ENCODE peak calls at places on chromosomes 2 and 18, in nine cellular contexts. One of them, this sample, is unnamed.

GRCh38 chr2:68362749-68363148 is 2.3 kb upstream of the PLEK start:
- DNase-seq in Ammon's horn: peak
- DNase-seq in EL: no peak
- DNase-seq in GM20000: no peak
- DNase-seq in glutamatergic neuron: no peak
- DNase-seq in NCI-H748 treated with DMSO at 0.1 percent for 48 hours: no peak
- DNase-seq in activated T-cell treated with anti-CD3 and anti-CD28 coated beads, Interleukin-2, amount 50 U/mL, for 4 hours: no peak
- DNase-seq in CD4-positive, alpha-beta T cell: no peak
- DNase-seq in HEK293T: no peak
- DNase-seq in this sample: no peak

GRCh38 chr2:173990970-173991819 is 26.0 kb upstream of the SP3 start:
- DNase-seq in Ammon's horn: peak
- DNase-seq in EL: peak
- DNase-seq in GM20000: no peak
- DNase-seq in glutamatergic neuron: peak
- DNase-seq in NCI-H748 treated with DMSO at 0.1 percent for 48 hours: no peak
- DNase-seq in activated T-cell treated with anti-CD3 and anti-CD28 coated beads, Interleukin-2, amount 50 U/mL, for 4 hours: no peak
- DNase-seq in CD4-positive, alpha-beta T cell: no peak
- DNase-seq in HEK293T: no peak
- DNase-seq in this sample: no peak

GRCh38 chr2:143428700-143429099 is 299.5 kb downstream of the ARHGAP15 start:
- DNase-seq in Ammon's horn: no peak
- DNase-seq in EL: peak
- DNase-seq in GM20000: no peak
- DNase-seq in glutamatergic neuron: no peak
- DNase-seq in NCI-H748 treated with DMSO at 0.1 percent for 48 hours: no peak
- DNase-seq in activated T-cell treated with anti-CD3 and anti-CD28 coated beads, Interleukin-2, amount 50 U/mL, for 4 hours: peak
- DNase-seq in CD4-positive, alpha-beta T cell: no peak
- DNase-seq in HEK293T: no peak
- DNase-seq in this sample: no peak

GRCh38 chr2:20579866-20580265 is 71.0 kb downstream of the HS1BP3 start:
- DNase-seq in Ammon's horn: no peak
- DNase-seq in EL: no peak
- DNase-seq in GM20000: no peak
- DNase-seq in glutamatergic neuron: no peak
- DNase-seq in NCI-H748 treated with DMSO at 0.1 percent for 48 hours: no peak
- DNase-seq in activated T-cell treated with anti-CD3 and anti-CD28 coated beads, Interleukin-2, amount 50 U/mL, for 4 hours: no peak
- DNase-seq in CD4-positive, alpha-beta T cell: no peak
- DNase-seq in HEK293T: no peak
- DNase-seq in this sample: no peak

GRCh38 chr18:25724997-25725396 is 365.4 kb downstream of the SS18 start:
- DNase-seq in Ammon's horn: no peak
- DNase-seq in EL: no peak
- DNase-seq in GM20000: no peak
- DNase-seq in glutamatergic neuron: no peak
- DNase-seq in NCI-H748 treated with DMSO at 0.1 percent for 48 hours: no peak
- DNase-seq in activated T-cell treated with anti-CD3 and anti-CD28 coated beads, Interleukin-2, amount 50 U/mL, for 4 hours: no peak
- DNase-seq in CD4-positive, alpha-beta T cell: no peak
- DNase-seq in HEK293T: no peak
- DNase-seq in this sample: no peak

GRCh38 chr2:62455957-62456692 is 49.9 kb downstream of the TMEM17 start:
- DNase-seq in Ammon's horn: no peak
- DNase-seq in EL: no peak
- DNase-seq in GM20000: no peak
- DNase-seq in glutamatergic neuron: no peak
- DNase-seq in NCI-H748 treated with DMSO at 0.1 percent for 48 hours: no peak
- DNase-seq in activated T-cell treated with anti-CD3 and anti-CD28 coated beads, Interleukin-2, amount 50 U/mL, for 4 hours: no peak
- DNase-seq in CD4-positive, alpha-beta T cell: no peak
- DNase-seq in HEK293T: no peak
- DNase-seq in this sample: no peak

GRCh38 chr18:61714421-61714820 is 178.4 kb downstream of the RNF152 start:
- DNase-seq in Ammon's horn: no peak
- DNase-seq in EL: no peak
- DNase-seq in GM20000: no peak
- DNase-seq in glutamatergic neuron: no peak
- DNase-seq in NCI-H748 treated with DMSO at 0.1 percent for 48 hours: no peak
- DNase-seq in activated T-cell treated with anti-CD3 and anti-CD28 coated beads, Interleukin-2, amount 50 U/mL, for 4 hours: no peak
- DNase-seq in CD4-positive, alpha-beta T cell: no peak
- DNase-seq in HEK293T: no peak
- DNase-seq in this sample: no peak

GRCh38 chr2:176419591-176420071 is 150.4 kb downstream of the MTX2 start:
- DNase-seq in Ammon's horn: no peak
- DNase-seq in EL: peak
- DNase-seq in GM20000: no peak
- DNase-seq in glutamatergic neuron: no peak
- DNase-seq in NCI-H748 treated with DMSO at 0.1 percent for 48 hours: no peak
- DNase-seq in activated T-cell treated with anti-CD3 and anti-CD28 coated beads, Interleukin-2, amount 50 U/mL, for 4 hours: no peak
- DNase-seq in CD4-positive, alpha-beta T cell: no peak
- DNase-seq in HEK293T: no peak
- DNase-seq in this sample: peak

GRCh38 chr2:182057002-182057401 is 71.3 kb downstream of the PPP1R1C start:
- DNase-seq in Ammon's horn: no peak
- DNase-seq in EL: no peak
- DNase-seq in GM20000: no peak
- DNase-seq in glutamatergic neuron: no peak
- DNase-seq in NCI-H748 treated with DMSO at 0.1 percent for 48 hours: no peak
- DNase-seq in activated T-cell treated with anti-CD3 and anti-CD28 coated beads, Interleukin-2, amount 50 U/mL, for 4 hours: no peak
- DNase-seq in CD4-positive, alpha-beta T cell: no peak
- DNase-seq in HEK293T: no peak
- DNase-seq in this sample: no peak

GRCh38 chr18:43010611-43011010 is 104.9 kb downstream of the RIT2 start:
- DNase-seq in Ammon's horn: no peak
- DNase-seq in EL: no peak
- DNase-seq in GM20000: no peak
- DNase-seq in glutamatergic neuron: no peak
- DNase-seq in NCI-H748 treated with DMSO at 0.1 percent for 48 hours: no peak
- DNase-seq in activated T-cell treated with anti-CD3 and anti-CD28 coated beads, Interleukin-2, amount 50 U/mL, for 4 hours: no peak
- DNase-seq in CD4-positive, alpha-beta T cell: no peak
- DNase-seq in HEK293T: no peak
- DNase-seq in this sample: no peak

GRCh38 chr2:121999273-121999672 is 243.8 kb downstream of the TSN start:
- DNase-seq in Ammon's horn: no peak
- DNase-seq in EL: peak
- DNase-seq in GM20000: no peak
- DNase-seq in glutamatergic neuron: no peak
- DNase-seq in NCI-H748 treated with DMSO at 0.1 percent for 48 hours: peak
- DNase-seq in activated T-cell treated with anti-CD3 and anti-CD28 coated beads, Interleukin-2, amount 50 U/mL, for 4 hours: no peak
- DNase-seq in CD4-positive, alpha-beta T cell: no peak
- DNase-seq in HEK293T: peak
- DNase-seq in this sample: peak

GRCh38 chr2:102061962-102062795 is 70.4 kb downstream of the IL1R2 start:
- DNase-seq in Ammon's horn: no peak
- DNase-seq in EL: peak
- DNase-seq in GM20000: no peak
- DNase-seq in glutamatergic neuron: no peak
- DNase-seq in NCI-H748 treated with DMSO at 0.1 percent for 48 hours: no peak
- DNase-seq in activated T-cell treated with anti-CD3 and anti-CD28 coated beads, Interleukin-2, amount 50 U/mL, for 4 hours: no peak
- DNase-seq in CD4-positive, alpha-beta T cell: no peak
- DNase-seq in HEK293T: no peak
- DNase-seq in this sample: peak

GRCh38 chr2:200259577-200259957 is 46.9 kb upstream of the SPATS2L start:
- DNase-seq in Ammon's horn: no peak
- DNase-seq in EL: no peak
- DNase-seq in GM20000: no peak
- DNase-seq in glutamatergic neuron: no peak
- DNase-seq in NCI-H748 treated with DMSO at 0.1 percent for 48 hours: peak
- DNase-seq in activated T-cell treated with anti-CD3 and anti-CD28 coated beads, Interleukin-2, amount 50 U/mL, for 4 hours: no peak
- DNase-seq in CD4-positive, alpha-beta T cell: no peak
- DNase-seq in HEK293T: no peak
- DNase-seq in this sample: no peak

GRCh38 chr18:74590606-74591005 is 7.1 kb upstream of the ZNF407 start:
- DNase-seq in Ammon's horn: no peak
- DNase-seq in EL: no peak
- DNase-seq in GM20000: no peak
- DNase-seq in glutamatergic neuron: no peak
- DNase-seq in NCI-H748 treated with DMSO at 0.1 percent for 48 hours: no peak
- DNase-seq in activated T-cell treated with anti-CD3 and anti-CD28 coated beads, Interleukin-2, amount 50 U/mL, for 4 hours: no peak
- DNase-seq in CD4-positive, alpha-beta T cell: no peak
- DNase-seq in HEK293T: no peak
- DNase-seq in this sample: no peak